ENCODE peak calls at places on chromosomes 16 and 17, in ten cellular contexts. I, A, N, Q, L, J, C, Z, M and F are unnamed samples.

GRCh38 chr17:11996722-11997146 is 541 bp downstream of the ZNF18 start:
- DNase-seq in Z (peak; percentile 50), Q (no peak), A (peak; percentile 55), C (peak; percentile 13), M (no peak), J (no peak), L (no peak), N (no peak), I (peak; percentile 54), F (no peak)

GRCh38 chr17:76772842-76773521 is 35.1 kb downstream of the MFSD11 start:
- DNase-seq in Q (no peak), J (no peak), C (peak; percentile 89), N (no peak), M (peak; percentile 15), L (no peak), I (peak; percentile 80), Z (no peak), A (no peak), F (peak; percentile 89)

GRCh38 chr17:5826384-5826783 is 242.1 kb upstream of the NLRP1 start:
- DNase-seq in L (no peak), I (peak; percentile 70), Q (no peak), Z (no peak), N (no peak), C (no peak), J (no peak), A (no peak), M (no peak), F (no peak)

GRCh38 chr17:82828875-82829487 is 10.8 kb downstream of the ZNF750 start:
- DNase-seq in C (no peak), J (no peak), Q (no peak), N (no peak), L (no peak), I (no peak), M (no peak), Z (no peak), A (no peak), F (no peak)

GRCh38 chr16:85720319-85720637 is 30.6 kb downstream of the C16orf74 start:
- DNase-seq in Q (peak; percentile 27), I (peak; percentile 86), A (peak; percentile 41), L (no peak), J (no peak), Z (no peak), C (no peak), N (no peak), M (no peak), F (no peak)

GRCh38 chr17:17067277-17067676 is 25.0 kb downstream of the MPRIP start:
- DNase-seq in Q (no peak), J (no peak), I (peak; percentile 62), L (peak; percentile 11), Z (no peak), A (peak; percentile 2), C (no peak), N (no peak), M (no peak), F (no peak)

GRCh38 chr16:76670125-76670857 is 393.1 kb downstream of the CNTNAP4 start:
- DNase-seq in L (no peak), Z (no peak), I (no peak), Q (no peak), C (no peak), J (no peak), A (no peak), N (no peak), M (no peak), F (no peak)

GRCh38 chr17:68383443-68384321 is 73.6 kb downstream of the WIPI1 start:
- DNase-seq in L (peak; percentile 71), I (peak; percentile 14), Z (no peak), J (no peak), M (peak; percentile 74), C (peak; percentile 86), A (no peak), N (no peak), Q (no peak), F (no peak)

GRCh38 chr16:56841659-56842058 is 23.3 kb upstream of the SLC12A3 start:
- DNase-seq in A (no peak), J (no peak), M (no peak), Q (no peak), Z (no peak), C (no peak), N (no peak), L (no peak), I (no peak), F (no peak)

GRCh38 chr17:50863221-50863843 is 2.8 kb downstream of the TOB1 start:
- DNase-seq in A (peak; percentile 73), M (no peak), N (no peak), J (no peak), I (peak; percentile 32), C (peak; percentile 36), Z (peak; percentile 73), L (no peak), Q (peak; percentile 69), F (peak; percentile 19)

GRCh38 chr17:45311762-45312476 is 4.9 kb downstream of the MAP3K14 start:
- DNase-seq in Z (peak; percentile 62), N (no peak), I (peak; percentile 96), L (peak; percentile 82), Q (peak; percentile 83), A (peak; percentile 86), M (peak; percentile 53), J (no peak), C (peak; percentile 82), F (peak; percentile 93)
- H3K4me3 ChIP-seq in Z (no peak overlapping the region), N (no peak overlapping the region), I (peak overlapping the region; percentile 8), L (peak overlapping the region; percentile 25), Q (peak overlapping the region; percentile 32), A (no peak overlapping the region), M (no peak overlapping the region), J (no peak overlapping the region), C (no peak overlapping the region), F (peak overlapping the region; percentile 95)

GRCh38 chr17:2734939-2735338 is 14.5 kb downstream of the CCDC92B start:
- DNase-seq in A (peak; percentile 24), C (no peak), Q (no peak), Z (no peak), J (no peak), L (no peak), N (no peak), M (no peak), I (no peak), F (no peak)

GRCh38 chr17:2736956-2737355 is 12.5 kb downstream of the CCDC92B start:
- DNase-seq in N (no peak), I (peak; percentile 96), A (no peak), Q (no peak), M (no peak), Z (no peak), L (no peak), J (no peak), C (no peak), F (no peak)

GRCh38 chr17:2735896-2736295 is 13.6 kb downstream of the CCDC92B start:
- DNase-seq in Q (no peak), A (no peak), M (no peak), C (no peak), L (no peak), N (no peak), Z (no peak), I (no peak), J (no peak), F (no peak)

GRCh38 chr17:2731807-2732206 is 17.6 kb downstream of the CCDC92B start:
- DNase-seq in N (no peak), M (no peak), Z (no peak), A (no peak), Q (no peak), L (no peak), I (no peak), C (no peak), J (no peak), F (no peak)

GRCh38 chr17:2737693-2738092 is 11.8 kb downstream of the CCDC92B start:
- DNase-seq in N (no peak), I (no peak), L (no peak), A (no peak), C (no peak), Q (no peak), M (no peak), Z (no peak), J (no peak), F (no peak)
- H3K27ac ChIP-seq in N (no peak overlapping the region), I (no peak overlapping the region), L (no peak overlapping the region), A (no peak overlapping the region), C (no peak overlapping the region), Q (no peak overlapping the region), M (no peak overlapping the region), Z (no peak overlapping the region), J (no peak overlapping the region), F (no peak overlapping the region)

GRCh38 chr17:75721463-75722011 is 278 bp downstream of the ITGB4 start:
- DNase-seq in I (no peak), J (no peak), Z (no peak), C (no peak), M (no peak), N (no peak), A (peak; percentile 29), Q (no peak), L (no peak), F (no peak)
- H3K27me3 ChIP-seq in I (no peaks in the 10 kb centered on the region), J (peaks cover 20% of the 10 kb centered on the region), Z (no peaks in the 10 kb centered on the region), C (no peaks in the 10 kb centered on the region), M (peaks cover 7% of the 10 kb centered on the region), N (peaks cover 82% of the 10 kb centered on the region), A (no peaks in the 10 kb centered on the region), Q (no peaks in the 10 kb centered on the region), L (peaks cover 6% of the 10 kb centered on the region), F (no peaks in the 10 kb centered on the region)

GRCh38 chr17:41782142-41782541 is 4.4 kb downstream of the JUP start:
- DNase-seq in N (no peak), A (peak; percentile 34), J (peak; percentile 4), C (no peak), I (no peak), M (peak; percentile 47), L (no peak), Q (no peak), Z (no peak), F (no peak)
- H3K4me3 ChIP-seq in N (no peak overlapping the region), A (no peak overlapping the region), J (no peak overlapping the region), C (no peak overlapping the region), I (no peak overlapping the region), M (no peak overlapping the region), L (no peak overlapping the region), Q (no peak overlapping the region), Z (no peak overlapping the region), F (no peak overlapping the region)